ENCODE peak calls at places on chromosomes 11 and 22, in seven cellular contexts. K, I, A, W, F, S and H are unnamed samples. For H3K27me3, the result is how much of the 10 kb centered on the place peaks cover.

GRCh38 chr22:19880786-19881569 is 26.3 kb upstream of the GNB1L start:
- DNase-seq in K (peak), A (peak), S (peak), I (peak), F (no peak), W (peak), H (no peak)

GRCh38 chr11:21921151-21921550 is 271.7 kb upstream of the ANO5 start:
- DNase-seq in A (no peak), I (no peak), W (peak), K (no peak), S (peak), F (no peak), H (no peak)

GRCh38 chr22:19974233-19974861 is 32.7 kb upstream of the TXNRD2 start:
- DNase-seq in I (no peak), K (peak), F (peak), W (peak), S (peak), A (peak), H (peak)

GRCh38 chr11:68373810-68374501 is 61.6 kb downstream of the LRP5 start:
- DNase-seq in S (peak), W (no peak), F (peak), I (no peak), K (peak), A (peak), H (peak)

GRCh38 chr11:1299621-1300020 is 9.8 kb downstream of the TOLLIP start:
- DNase-seq in S (no peak), K (no peak), W (no peak), I (no peak), A (peak), F (peak), H (no peak)

GRCh38 chr11:112967082-112967481 is 5.9 kb downstream of the NCAM1 start:
- DNase-seq in S (no peak), K (no peak), F (no peak), I (no peak), W (peak), A (no peak), H (no peak)

GRCh38 chr11:36037031-36037430 is 93.2 kb downstream of the LDLRAD3 start:
- DNase-seq in A (peak), W (no peak), I (no peak), K (peak), S (no peak), F (no peak), H (no peak)

GRCh38 chr11:12221136-12221535 is 110.7 kb downstream of the MICAL2 start:
- DNase-seq in K (no peak), W (no peak), A (no peak), F (no peak), I (no peak), S (no peak), H (no peak)

GRCh38 chr11:73106347-73106746 is 35.8 kb downstream of the FCHSD2 start:
- DNase-seq in S (no peak), W (no peak), I (no peak), A (no peak), K (no peak), F (no peak), H (no peak)

GRCh38 chr11:35714882-35715612 is 52.5 kb downstream of the TRIM44 start:
- DNase-seq in A (no peak), I (no peak), K (peak), F (no peak), W (peak), S (no peak), H (no peak)

GRCh38 chr22:43419371-43420080 is 7.7 kb downstream of the MPPED1 start:
- DNase-seq in W (no peak), K (no peak), S (no peak), I (no peak), A (peak), F (peak), H (no peak)

GRCh38 chr11:59437770-59438169 is 1.5 kb downstream of the OR5A1 start:
- DNase-seq in F (no peak), K (no peak), A (no peak), S (peak), W (peak), I (no peak), H (no peak)

GRCh38 chr22:46827781-46828180 is 65.3 kb downstream of the TBC1D22A start:
- DNase-seq in F (no peak), S (no peak), I (no peak), W (no peak), K (no peak), A (no peak), H (no peak)

GRCh38 chr11:100220801-100221200 is 466.3 kb upstream of the ARHGAP42 start:
- DNase-seq in K (no peak), F (no peak), S (peak), I (no peak), A (no peak), W (no peak), H (no peak)

GRCh38 chr11:120974980-120975379 is 48.9 kb upstream of the TBCEL start:
- DNase-seq in K (no peak), W (peak), A (no peak), S (no peak), I (no peak), F (no peak), H (no peak)

GRCh38 chr11:73383249-73384126 is 7.3 kb downstream of the RELT start:
- DNase-seq in K (peak), I (no peak), F (peak), A (peak), S (peak), W (no peak), H (peak)

DNA sequence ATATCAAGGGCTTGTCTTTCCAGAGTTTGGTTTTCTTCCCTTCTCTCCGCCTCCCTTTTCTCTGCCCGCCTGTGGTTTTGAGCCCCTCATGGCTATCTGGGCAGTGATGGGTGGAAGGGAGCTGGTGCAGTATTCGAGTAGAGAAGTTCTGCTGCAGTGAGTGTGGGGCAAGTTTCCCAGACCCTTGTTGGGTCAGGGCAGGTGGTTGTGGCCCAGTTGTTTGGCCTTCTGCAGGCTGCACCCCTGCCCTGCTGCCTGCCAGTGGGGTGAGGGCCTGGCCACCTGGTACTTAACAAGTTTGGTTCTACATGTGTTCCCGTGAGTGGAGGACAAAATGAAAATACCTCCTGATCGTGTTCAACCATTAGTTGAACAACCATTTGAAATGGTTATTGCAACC is 65.2 kb downstream of the PTPRJ start:
- DNase-seq in S (no peak), A (no peak), F (no peak), K (no peak), W (no peak), I (no peak), H (no peak)
- H3K4me3 ChIP-seq in S (no peak), A (no peak), F (no peak), K (no peak), W (no peak), I (no peak), H (no peak)

DNA sequence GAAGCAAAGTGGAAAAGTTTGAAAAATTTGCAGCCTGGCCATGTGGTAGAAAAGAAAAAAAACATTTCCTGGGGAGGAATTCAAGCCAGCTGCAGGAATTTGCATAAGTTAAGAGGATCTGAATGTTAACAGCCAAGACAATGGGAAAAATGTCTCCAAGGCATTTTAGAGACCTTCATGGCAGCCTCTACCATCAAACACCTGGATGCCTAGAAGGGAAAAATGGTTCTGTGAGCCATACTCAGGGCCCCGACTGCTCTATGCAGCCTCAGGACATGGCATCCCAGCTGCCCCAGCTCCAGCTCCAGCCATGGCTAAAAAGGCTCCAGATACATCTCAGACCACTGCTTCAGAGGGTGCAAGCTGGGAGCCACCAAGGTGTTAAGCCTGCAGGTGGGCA is 149.1 kb upstream of the SOX6 start:
- DNase-seq in A (no peak), S (no peak), K (no peak), W (no peak), I (no peak), F (no peak), H (no peak)
- H3K27me3 ChIP-seq in A (under half), S (under half), K (under half), W (under half), I (under half), F (under half), H (under half)

GRCh38 chr11:65316311-65316978 is 1.8 kb downstream of the CDC42EP2 start:
- DNase-seq in K (peak), S (peak), A (peak), I (peak), W (peak), F (no peak), H (peak)
- H3K4me3 ChIP-seq in K (no peak), S (peak), A (peak), I (peak), W (no peak), F (peak), H (peak)

GRCh38 chr11:115663790-115664189 is 159.6 kb upstream of the CADM1 start:
- DNase-seq in K (no peak), F (no peak), W (no peak), A (no peak), I (no peak), S (no peak), H (no peak)
- H3K27me3 ChIP-seq in K (under half), F (under half), W (under half), A (under half), I (under half), S (half or more), H (under half)

GRCh38 chr11:74540270-74540669 is 46.7 kb upstream of the LIPT2 start:
- DNase-seq in F (no peak), I (no peak), K (no peak), A (no peak), S (no peak), W (peak), H (no peak)
- H3K4me3 ChIP-seq in F (no peak), I (no peak), K (no peak), A (no peak), S (no peak), W (no peak), H (no peak)